ENCODE peak calls at places on chromosomes 1 and 21, in seven cellular contexts. A, Z, X, V, Q, E and U are unnamed samples.

GRCh38 chr21:36553406-36553805 is 73.5 kb upstream of the CLDN14 start:
- DNase-seq in Q (no peak), V (no peak), E (no peak), X (no peak), A (no peak), Z (no peak), U (no peak)

GRCh38 chr1:61226791-61227567 is 144.6 kb downstream of the NFIA start:
- DNase-seq in Z (no peak), A (no peak), V (peak), X (no peak), E (no peak), Q (no peak), U (no peak)

GRCh38 chr1:25568834-25569598 is 25.6 kb downstream of the LDLRAP1 start:
- DNase-seq in E (peak), Z (no peak), A (peak), X (no peak), Q (no peak), V (peak), U (no peak)

GRCh38 chr1:204673909-204674701 is 11.4 kb downstream of the LRRN2 start:
- DNase-seq in X (no peak), A (no peak), E (no peak), Z (no peak), V (no peak), Q (no peak), U (no peak)

GRCh38 chr1:57874426-57874825 is 450.6 kb upstream of the DAB1 start:
- DNase-seq in E (no peak), V (peak), X (no peak), A (peak), Z (no peak), Q (no peak), U (no peak)

GRCh38 chr21:29938968-29939858 is 583 bp downstream of the GRIK1 start:
- DNase-seq in V (peak), E (no peak), A (peak), Q (no peak), Z (no peak), X (no peak), U (no peak)

GRCh38 chr1:151837841-151838490 is 1.7 kb downstream of the C2CD4D start:
- DNase-seq in V (no peak), E (no peak), Q (no peak), X (no peak), Z (peak), A (no peak), U (peak)

GRCh38 chr1:205183676-205184335 is 27.7 kb downstream of the DSTYK start:
- DNase-seq in X (peak), E (no peak), Z (no peak), V (peak), Q (no peak), A (peak), U (no peak)

GRCh38 chr1:169568497-169568896 is 17.8 kb downstream of the F5 start:
- DNase-seq in X (no peak), Z (no peak), Q (no peak), V (no peak), A (no peak), E (no peak), U (no peak)

GRCh38 chr1:27007909-27008582 is 4.6 kb downstream of the TENT5B start:
- DNase-seq in X (no peak), A (no peak), V (no peak), Q (no peak), Z (no peak), E (no peak), U (no peak)

GRCh38 chr1:156725683-156726280 is 2.5 kb upstream of the METTL25B start:
- DNase-seq in X (peak), V (peak), Q (peak), Z (peak), E (peak), A (peak), U (peak)

GRCh38 chr1:221948459-221948858 is 206.6 kb upstream of the DUSP10 start:
- DNase-seq in V (no peak), Z (no peak), E (no peak), Q (no peak), A (no peak), X (no peak), U (no peak)

GRCh38 chr1:41558761-41559171 is 74.3 kb upstream of the EDN2 start:
- DNase-seq in V (no peak), A (no peak), E (no peak), Z (no peak), Q (no peak), X (peak), U (no peak)

GRCh38 chr21:15754640-15755039 is 24.9 kb downstream of the USP25 start:
- DNase-seq in Z (no peak), A (peak), Q (no peak), E (no peak), X (no peak), V (peak), U (no peak)

GRCh38 chr1:95068956-95069710 is 3.6 kb downstream of the ALG14 start:
- DNase-seq in Q (no peak), V (no peak), A (no peak), Z (no peak), E (no peak), X (no peak), U (no peak)

GRCh38 chr1:59041878-59042277 is 255.0 kb upstream of the FGGY start:
- DNase-seq in V (peak), Q (no peak), Z (no peak), E (no peak), A (peak), X (no peak), U (no peak)

GRCh38 chr1:178506669-178507068 is 6.2 kb upstream of the TEX35 start:
- DNase-seq in E (no peak), V (no peak), Q (no peak), Z (no peak), X (no peak), A (no peak), U (no peak)

GRCh38 chr1:76330993-76331603 is 256.6 kb downstream of the ST6GALNAC3 start:
- DNase-seq in V (peak), E (peak), X (peak), Q (peak), A (peak), Z (peak), U (peak)

GRCh38 chr21:36615274-36615964 is 83.5 kb upstream of the SIM2 start:
- DNase-seq in A (no peak), X (no peak), Q (no peak), V (no peak), Z (no peak), E (no peak), U (no peak)

GRCh38 chr1:184827600-184828368 is 73.1 kb upstream of the EDEM3 start:
- DNase-seq in V (peak), Z (no peak), X (peak), Q (no peak), E (peak), A (peak), U (no peak)

GRCh38 chr1:53135735-53136114 is 6.7 kb downstream of the SLC1A7 start:
- DNase-seq in X (no peak), V (peak), A (peak), Q (no peak), E (no peak), Z (no peak), U (no peak)

GRCh38 chr1:149846042-149846441 is 53.3 kb upstream of the BOLA1 start:
- DNase-seq in E (no peak), Z (no peak), A (no peak), Q (no peak), V (no peak), X (no peak), U (no peak)

GRCh38 chr1:178501705-178502329 is 5.1 kb upstream of the CLEC20A start:
- DNase-seq in V (peak), Z (peak), A (peak), E (no peak), X (peak), Q (peak), U (peak)

GRCh38 chr1:201958348-201958747 is 3.0 kb downstream of the TIMM17A start:
- DNase-seq in Z (no peak), A (no peak), Q (no peak), X (no peak), V (no peak), E (no peak), U (no peak)

GRCh38 chr1:201954263-201955008 is 867 bp upstream of the TIMM17A start:
- DNase-seq in Z (no peak), A (no peak), X (no peak), E (no peak), V (no peak), Q (no peak), U (no peak)

GRCh38 chr1:201955750-201956143 is 444 bp downstream of the TIMM17A start:
- DNase-seq in Z (peak), Q (no peak), X (no peak), E (no peak), V (no peak), A (no peak), U (no peak)

GRCh38 chr1:201949491-201949890 is 3.1 kb upstream of the LMOD1 start:
- DNase-seq in V (peak), Q (no peak), X (no peak), E (no peak), A (no peak), Z (no peak), U (no peak)

DNA sequence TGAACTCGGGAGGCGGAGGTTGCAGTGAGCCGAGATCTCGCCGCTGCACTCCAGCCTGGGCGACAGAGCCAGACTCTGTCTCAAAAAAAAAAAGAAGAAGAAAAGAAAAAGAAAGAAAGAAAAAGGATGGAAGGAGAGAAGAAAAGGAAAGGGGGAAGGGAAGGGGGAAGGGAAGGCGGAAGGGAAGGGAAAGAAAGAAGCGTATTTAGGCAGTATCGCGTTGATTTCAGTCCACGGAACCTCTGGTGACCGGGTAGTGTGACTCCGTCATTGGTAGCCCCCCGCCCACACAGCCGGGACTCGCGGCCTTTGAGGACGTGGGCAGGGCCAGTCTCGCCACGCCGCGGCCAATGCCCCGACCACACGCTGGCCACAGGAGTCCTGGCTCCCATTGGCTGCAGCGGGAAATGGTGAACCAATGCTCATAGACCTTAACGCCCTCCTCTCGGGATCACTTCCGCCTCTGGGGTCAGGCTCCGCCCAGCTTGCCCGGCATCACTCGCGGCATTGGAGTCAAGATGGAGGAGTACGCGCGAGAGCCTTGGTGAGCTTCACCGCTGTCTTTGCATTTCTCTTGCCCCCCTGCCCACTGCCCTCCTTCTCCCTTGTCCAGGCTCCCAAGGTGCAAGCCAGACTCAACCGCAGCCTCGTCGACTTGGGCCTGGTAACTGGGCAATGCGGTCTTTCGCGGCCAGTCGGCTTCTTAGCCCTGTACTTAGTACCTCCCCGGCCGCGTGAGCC is at the start of gene TIMM17A:
- DNase-seq in Z (peak), E (peak), A (peak), X (peak), Q (peak), V (peak), U (peak)
- TF ChIP-seq CTCF in Z (no peak), E (no peak), A (no peak), X (no peak), Q (no peak), V (no peak), U (no peak)

DNA sequence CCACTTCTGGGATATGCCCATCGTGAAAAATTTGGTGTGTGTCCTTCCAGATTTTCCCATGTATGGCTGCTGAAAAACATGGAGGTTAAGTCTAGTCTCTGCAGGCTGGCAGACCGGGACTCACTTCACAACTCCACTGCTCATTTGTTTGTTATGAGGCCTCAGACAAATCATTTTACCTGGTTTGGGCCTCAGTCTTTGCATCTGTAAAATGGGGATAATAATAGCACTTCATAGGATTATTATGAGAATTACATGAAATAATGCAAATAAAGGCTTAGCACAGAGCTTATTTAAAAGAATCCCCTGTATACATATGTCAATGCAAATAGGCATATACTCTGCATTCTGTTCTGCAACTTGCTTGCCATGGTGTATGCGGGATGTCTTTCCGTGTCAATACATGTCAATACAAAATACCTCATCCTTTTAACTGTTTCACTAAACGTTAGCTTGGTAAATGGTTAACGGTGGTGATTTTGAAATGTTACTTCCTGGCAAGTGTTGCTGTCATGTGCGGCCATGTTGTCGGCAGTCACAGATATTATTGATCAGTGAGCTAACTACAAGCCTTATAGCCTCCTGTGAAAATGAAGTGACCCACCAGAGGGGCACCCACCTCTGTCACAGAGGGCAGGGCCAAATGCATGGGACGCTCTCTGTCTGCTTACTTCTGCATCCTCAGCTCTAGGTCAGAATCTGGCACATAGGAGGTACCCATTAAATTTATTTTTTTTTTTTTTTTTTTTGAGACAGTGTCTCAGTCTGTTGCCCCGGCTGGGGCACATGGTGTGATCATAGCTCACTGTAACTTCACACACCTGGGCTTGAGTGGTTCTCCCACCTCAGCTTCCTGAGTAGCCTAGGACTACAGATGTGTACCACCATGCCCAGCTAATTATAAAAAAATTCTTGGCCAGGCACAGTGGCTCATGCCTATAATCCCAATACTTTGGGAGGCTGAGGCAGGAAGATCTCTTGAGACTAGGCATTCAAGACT is 4.3 kb downstream of the LCK start:
- DNase-seq in A (no peak), V (no peak), Z (no peak), X (no peak), E (no peak), Q (no peak), U (no peak)
- TF ChIP-seq CTCF in A (no peak), V (no peak), Z (no peak), X (no peak), E (no peak), Q (no peak), U (no peak)

GRCh38 chr1:83698644-83699043 is 300.3 kb downstream of the TTLL7 start:
- DNase-seq in X (no peak), E (no peak), V (no peak), Q (no peak), Z (no peak), A (no peak), U (no peak)
- TF ChIP-seq CTCF in X (no peak), E (no peak), V (no peak), Q (no peak), Z (no peak), A (no peak), U (no peak)

GRCh38 chr21:38669186-38669585 is 136.5 kb upstream of the ETS2 start:
- DNase-seq in E (no peak), Q (no peak), V (peak), X (no peak), Z (peak), A (peak), U (peak)
- TF ChIP-seq CTCF in E (peak), Q (peak), V (peak), X (peak), Z (peak), A (peak), U (peak)

GRCh38 chr1:109441105-109441504 is 14.9 kb upstream of the PSMA5 start:
- DNase-seq in A (no peak), V (peak), Q (no peak), E (peak), X (no peak), Z (no peak), U (no peak)
- TF ChIP-seq CTCF in A (no peak), V (no peak), Q (no peak), E (no peak), X (no peak), Z (no peak), U (no peak)

DNA sequence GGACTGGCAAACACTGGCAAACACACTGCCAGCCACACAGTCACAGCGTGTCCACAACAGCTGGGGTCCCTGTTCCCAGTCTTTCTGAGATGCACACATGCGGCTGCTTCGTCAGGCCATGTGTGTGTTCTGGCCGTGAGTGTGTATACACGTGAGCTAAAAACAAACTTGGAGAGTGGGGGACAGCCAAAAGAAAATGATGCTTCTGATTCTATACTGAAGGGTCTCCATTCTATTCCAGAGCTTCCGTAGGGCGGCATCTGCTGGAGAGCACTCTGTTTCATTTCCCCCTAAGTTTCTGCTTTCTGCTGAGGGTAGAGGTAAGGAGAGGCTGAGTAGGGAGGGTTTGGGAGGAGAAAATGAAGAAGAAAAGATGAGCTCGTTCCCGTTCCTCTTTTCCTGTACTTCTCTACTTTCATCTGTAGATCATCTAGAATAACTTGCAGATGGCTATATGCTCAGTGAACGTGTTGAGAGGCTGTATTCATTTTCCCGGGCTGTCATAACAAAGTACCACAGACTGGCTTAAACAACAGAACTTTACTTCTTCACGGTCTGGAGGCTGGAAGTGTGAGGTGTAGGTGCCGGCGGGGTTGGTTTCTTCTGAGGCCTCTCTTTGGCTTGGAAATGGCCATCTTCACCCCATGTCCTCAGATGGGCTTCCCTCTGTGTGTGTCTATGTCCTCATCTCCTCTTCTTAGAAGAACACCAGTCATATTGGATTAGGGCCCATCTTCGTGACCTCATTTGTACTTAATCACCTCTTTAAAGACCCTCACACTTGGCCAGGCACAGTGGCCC is 151.6 kb downstream of the TOMM20 start:
- DNase-seq in V (no peak), E (no peak), Q (no peak), X (no peak), A (no peak), Z (no peak), U (no peak)
- TF ChIP-seq CTCF in V (no peak), E (no peak), Q (no peak), X (no peak), A (no peak), Z (no peak), U (no peak)

DNA sequence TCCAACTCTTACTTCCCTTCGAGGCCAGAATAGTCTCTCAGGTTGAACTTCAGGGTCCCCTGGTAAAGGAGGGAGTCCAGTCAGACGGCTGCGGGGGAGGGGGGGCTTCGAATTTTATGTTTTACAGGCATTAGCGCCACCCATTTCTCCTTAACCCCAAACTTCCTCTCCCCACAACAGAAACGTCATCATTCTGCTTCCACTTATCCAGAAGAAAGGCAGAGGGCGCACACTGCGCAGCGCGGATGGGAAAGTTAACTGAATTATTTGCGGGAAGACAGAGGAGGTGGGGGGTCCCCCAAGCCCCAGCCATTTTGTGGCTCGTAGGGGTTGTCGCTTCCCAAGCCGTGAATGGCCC is 529 bp upstream of the PRMT2 start:
- DNase-seq in V (peak), E (peak), Q (peak), Z (peak), X (peak), A (peak), U (peak)
- TF ChIP-seq CTCF in V (no peak), E (peak), Q (no peak), Z (no peak), X (peak), A (peak), U (no peak)

DNA sequence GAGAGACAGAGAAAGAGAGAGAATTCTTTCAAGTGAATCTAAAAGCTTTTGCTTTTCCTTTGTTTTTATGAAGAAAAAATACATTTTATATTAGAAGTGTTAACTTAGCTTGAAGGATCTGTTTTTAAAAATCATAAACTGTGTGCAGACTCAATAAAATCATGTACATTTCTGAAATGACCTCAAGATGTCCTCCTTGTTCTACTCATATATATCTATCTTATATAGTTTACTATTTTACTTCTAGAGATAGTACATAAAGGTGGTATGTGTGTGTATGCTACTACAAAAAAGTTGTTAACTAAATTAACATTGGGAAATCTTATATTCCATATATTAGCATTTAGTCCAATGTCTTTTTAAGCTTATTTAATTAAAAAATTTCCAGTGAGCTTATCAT is 117.6 kb downstream of the PTPRC start:
- DNase-seq in E (no peak), Z (no peak), Q (no peak), V (peak), A (no peak), X (no peak), U (no peak)
- TF ChIP-seq CTCF in E (no peak), Z (no peak), Q (no peak), V (peak), A (peak), X (peak), U (no peak)